ENCODE peak calls at places on chromosomes 4 and X, in ten cellular contexts. One of them, this sample, is unnamed.
A peak's percentile ranks its signal among the peaks of the same experiment; 100 is the strongest.

GRCh38 chr4:23979534-23979933 is 89.7 kb upstream of the PPARGC1A start:
- DNase-seq in ascending aorta: no peak
- DNase-seq in stomach: no peak
- DNase-seq in testis: no peak
- DNase-seq in mucosa of descending colon: no peak
- DNase-seq in lower leg skin: no peak
- DNase-seq in IMR-90: no peak
- DNase-seq in neural progenitor cell: peak; percentile 39
- DNase-seq in OCI-LY7: no peak
- DNase-seq in hepatocyte: no peak
- DNase-seq in this sample: no peak

GRCh38 chr4:140300271-140300970 is 73.0 kb upstream of the SCOC start:
- DNase-seq in ascending aorta: no peak
- DNase-seq in hepatocyte: peak; percentile 45
- DNase-seq in stomach: no peak
- DNase-seq in lower leg skin: peak; percentile 28
- DNase-seq in IMR-90: peak; percentile 87
- DNase-seq in OCI-LY7: no peak
- DNase-seq in neural progenitor cell: no peak
- DNase-seq in mucosa of descending colon: no peak
- DNase-seq in testis: peak; percentile 37
- DNase-seq in this sample: peak; percentile 80

GRCh38 chr4:41379230-41379629 is 122.5 kb downstream of the UCHL1 start:
- DNase-seq in lower leg skin: no peak
- DNase-seq in OCI-LY7: no peak
- DNase-seq in stomach: no peak
- DNase-seq in neural progenitor cell: no peak
- DNase-seq in mucosa of descending colon: no peak
- DNase-seq in IMR-90: no peak
- DNase-seq in testis: no peak
- DNase-seq in ascending aorta: no peak
- DNase-seq in hepatocyte: no peak
- DNase-seq in this sample: no peak

GRCh38 chr4:52126946-52127345 is 75.8 kb downstream of the SPATA18 start:
- DNase-seq in OCI-LY7: no peak
- DNase-seq in ascending aorta: no peak
- DNase-seq in lower leg skin: no peak
- DNase-seq in IMR-90: peak; percentile 8
- DNase-seq in testis: no peak
- DNase-seq in neural progenitor cell: no peak
- DNase-seq in mucosa of descending colon: no peak
- DNase-seq in hepatocyte: no peak
- DNase-seq in stomach: no peak
- DNase-seq in this sample: peak; percentile 61

GRCh38 chrX:43949669-43950068 is 23.5 kb downstream of the NDP start:
- DNase-seq in ascending aorta: no peak
- DNase-seq in lower leg skin: no peak
- DNase-seq in mucosa of descending colon: peak; percentile 30
- DNase-seq in OCI-LY7: peak; percentile 4
- DNase-seq in stomach: no peak
- DNase-seq in hepatocyte: peak; percentile 52
- DNase-seq in IMR-90: no peak
- DNase-seq in testis: peak; percentile 46
- DNase-seq in neural progenitor cell: peak; percentile 78
- DNase-seq in this sample: no peak

GRCh38 chr4:124936427-124936826 is 223.9 kb upstream of the ANKRD50 start:
- DNase-seq in neural progenitor cell: no peak
- DNase-seq in stomach: peak; percentile 83
- DNase-seq in testis: peak; percentile 28
- DNase-seq in lower leg skin: peak; percentile 39
- DNase-seq in OCI-LY7: no peak
- DNase-seq in mucosa of descending colon: peak; percentile 7
- DNase-seq in hepatocyte: no peak
- DNase-seq in ascending aorta: peak; percentile 67
- DNase-seq in IMR-90: peak; percentile 60
- DNase-seq in this sample: peak; percentile 16

GRCh38 chrX:109890910-109891502 is 111.9 kb upstream of the TMEM164 start:
- DNase-seq in OCI-LY7: peak; percentile 57
- DNase-seq in neural progenitor cell: peak; percentile 78
- DNase-seq in hepatocyte: peak; percentile 70
- DNase-seq in ascending aorta: peak; percentile 70
- DNase-seq in lower leg skin: no peak
- DNase-seq in IMR-90: peak; percentile 59
- DNase-seq in stomach: peak; percentile 61
- DNase-seq in testis: peak; percentile 66
- DNase-seq in mucosa of descending colon: peak; percentile 39
- DNase-seq in this sample: no peak

GRCh38 chr4:8698341-8699062 is 105.9 kb downstream of the CPZ start:
- DNase-seq in lower leg skin: no peak
- DNase-seq in stomach: peak; percentile 22
- DNase-seq in mucosa of descending colon: no peak
- DNase-seq in hepatocyte: no peak
- DNase-seq in testis: no peak
- DNase-seq in neural progenitor cell: no peak
- DNase-seq in ascending aorta: no peak
- DNase-seq in OCI-LY7: no peak
- DNase-seq in IMR-90: no peak
- DNase-seq in this sample: no peak

GRCh38 chr4:42313872-42314271 is 83.4 kb upstream of the SHISA3 start:
- DNase-seq in testis: no peak
- DNase-seq in mucosa of descending colon: no peak
- DNase-seq in OCI-LY7: no peak
- DNase-seq in neural progenitor cell: peak; percentile 29
- DNase-seq in ascending aorta: no peak
- DNase-seq in IMR-90: no peak
- DNase-seq in lower leg skin: no peak
- DNase-seq in hepatocyte: peak; percentile 34
- DNase-seq in stomach: no peak
- DNase-seq in this sample: no peak

GRCh38 chr4:68476191-68476590 is 28.9 kb downstream of the TMPRSS11E start:
- DNase-seq in ascending aorta: no peak
- DNase-seq in stomach: no peak
- DNase-seq in OCI-LY7: no peak
- DNase-seq in mucosa of descending colon: no peak
- DNase-seq in IMR-90: no peak
- DNase-seq in testis: no peak
- DNase-seq in lower leg skin: no peak
- DNase-seq in neural progenitor cell: no peak
- DNase-seq in hepatocyte: no peak
- DNase-seq in this sample: peak; percentile 29

GRCh38 chrX:83916525-83916924 is 55.6 kb downstream of the CYLC1 start:
- DNase-seq in testis: no peak
- DNase-seq in hepatocyte: peak; percentile 32
- DNase-seq in neural progenitor cell: peak; percentile 46
- DNase-seq in lower leg skin: no peak
- DNase-seq in ascending aorta: no peak
- DNase-seq in IMR-90: peak; percentile 11
- DNase-seq in stomach: no peak
- DNase-seq in OCI-LY7: peak; percentile 1
- DNase-seq in mucosa of descending colon: peak; percentile 10
- DNase-seq in this sample: no peak

GRCh38 chr4:109410226-109410625 is 23.4 kb upstream of the SEC24B start:
- DNase-seq in hepatocyte: no peak
- DNase-seq in IMR-90: no peak
- DNase-seq in ascending aorta: no peak
- DNase-seq in testis: no peak
- DNase-seq in lower leg skin: no peak
- DNase-seq in neural progenitor cell: no peak
- DNase-seq in stomach: no peak
- DNase-seq in mucosa of descending colon: no peak
- DNase-seq in OCI-LY7: no peak
- DNase-seq in this sample: no peak

DNA sequence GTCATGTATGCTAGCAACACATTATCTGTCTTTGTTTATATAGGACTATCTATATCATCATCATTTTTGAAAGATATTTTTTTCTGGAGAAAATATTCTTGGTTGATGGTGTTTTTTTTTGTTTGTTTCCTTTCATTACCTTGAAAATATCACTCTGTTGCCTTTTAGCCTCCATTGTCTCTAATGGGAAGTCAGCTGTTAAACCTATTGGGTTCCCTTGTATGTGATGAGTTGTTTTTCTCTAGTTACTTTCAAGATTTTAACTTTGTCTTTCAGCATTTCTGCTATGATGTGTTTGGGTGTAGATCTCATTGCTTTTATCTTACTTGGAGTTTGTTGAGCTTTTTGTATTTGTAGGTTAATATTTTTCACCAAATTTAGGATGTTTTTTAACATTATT is 124.4 kb downstream of the EDA start:
- DNase-seq in neural progenitor cell: no peak
- DNase-seq in OCI-LY7: no peak
- DNase-seq in IMR-90: no peak
- DNase-seq in mucosa of descending colon: no peak
- DNase-seq in lower leg skin: no peak
- DNase-seq in testis: no peak
- DNase-seq in ascending aorta: no peak
- DNase-seq in hepatocyte: no peak
- DNase-seq in stomach: no peak
- DNase-seq in this sample: no peak
- H3K4me3 ChIP-seq in neural progenitor cell: no peak overlapping the region
- H3K4me3 ChIP-seq in OCI-LY7: no peak overlapping the region
- H3K4me3 ChIP-seq in IMR-90: no peak overlapping the region
- H3K4me3 ChIP-seq in mucosa of descending colon: no peak overlapping the region
- H3K4me3 ChIP-seq in lower leg skin: no peak overlapping the region
- H3K4me3 ChIP-seq in testis: no peak overlapping the region
- H3K4me3 ChIP-seq in ascending aorta: no peak overlapping the region
- H3K4me3 ChIP-seq in hepatocyte: no peak overlapping the region
- H3K4me3 ChIP-seq in stomach: no peak overlapping the region
- H3K4me3 ChIP-seq in this sample: no peak overlapping the region

GRCh38 chr4:21512351-21512750 is 436.2 kb downstream of the KCNIP4 start:
- DNase-seq in mucosa of descending colon: peak; percentile 3
- DNase-seq in OCI-LY7: peak; percentile 16
- DNase-seq in lower leg skin: no peak
- DNase-seq in neural progenitor cell: peak; percentile 64
- DNase-seq in stomach: no peak
- DNase-seq in ascending aorta: no peak
- DNase-seq in testis: peak; percentile 17
- DNase-seq in IMR-90: peak; percentile 4
- DNase-seq in hepatocyte: peak; percentile 64
- DNase-seq in this sample: peak; percentile 54

GRCh38 chr4:21507439-21507838 is 441.1 kb downstream of the KCNIP4 start:
- DNase-seq in stomach: no peak
- DNase-seq in lower leg skin: no peak
- DNase-seq in IMR-90: no peak
- DNase-seq in ascending aorta: no peak
- DNase-seq in OCI-LY7: peak; percentile 1
- DNase-seq in hepatocyte: no peak
- DNase-seq in testis: no peak
- DNase-seq in mucosa of descending colon: no peak
- DNase-seq in neural progenitor cell: peak; percentile 10
- DNase-seq in this sample: peak; percentile 21
- TF ChIP-seq CTCF in stomach: no peak
- TF ChIP-seq CTCF in lower leg skin: no peak
- TF ChIP-seq CTCF in IMR-90: no peak
- TF ChIP-seq CTCF in ascending aorta: no peak
- TF ChIP-seq CTCF in OCI-LY7: peak; percentile 56
- TF ChIP-seq CTCF in hepatocyte: peak; percentile 41
- TF ChIP-seq CTCF in testis: no peak
- TF ChIP-seq CTCF in mucosa of descending colon: no peak
- TF ChIP-seq CTCF in neural progenitor cell: peak; percentile 52
- TF ChIP-seq CTCF in this sample: peak; percentile 23

DNA sequence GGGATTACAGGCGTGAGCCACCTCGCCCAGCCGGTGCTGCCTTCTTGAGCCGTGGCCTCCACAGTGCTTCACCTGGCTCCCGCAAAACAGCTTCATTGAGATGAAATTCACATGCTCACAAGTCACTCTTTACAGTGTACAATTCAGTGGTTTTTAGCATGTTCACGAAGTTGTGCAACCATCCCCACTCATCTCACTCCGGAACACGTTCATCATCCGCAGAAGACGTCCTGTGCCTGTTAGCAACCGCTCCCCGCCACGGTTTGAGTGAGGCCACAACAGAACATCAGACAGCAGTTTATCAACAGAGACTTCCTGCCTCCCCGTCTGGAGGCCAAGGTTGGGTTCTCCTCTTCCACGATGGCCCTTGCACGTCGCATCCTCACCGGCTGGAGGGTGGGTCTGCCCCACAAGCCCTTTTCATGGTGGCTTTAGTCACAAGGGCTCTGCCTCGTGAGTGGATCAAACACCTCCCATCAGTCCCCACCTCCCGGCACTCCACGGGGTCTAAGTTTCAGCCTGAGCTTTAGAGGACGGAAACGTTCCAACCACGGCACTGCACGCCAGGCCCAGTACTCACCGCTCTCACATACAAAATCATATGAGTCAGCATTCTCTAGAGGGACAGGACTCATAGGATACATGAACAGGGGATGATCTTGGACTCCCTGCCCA is 29.6 kb upstream of the SPON2 start:
- DNase-seq in lower leg skin: peak; percentile 73
- DNase-seq in ascending aorta: peak; percentile 85
- DNase-seq in stomach: peak; percentile 73
- DNase-seq in neural progenitor cell: no peak
- DNase-seq in testis: peak; percentile 56
- DNase-seq in OCI-LY7: peak; percentile 54
- DNase-seq in IMR-90: peak; percentile 95
- DNase-seq in mucosa of descending colon: peak; percentile 67
- DNase-seq in hepatocyte: peak; percentile 69
- DNase-seq in this sample: peak; percentile 95
- H3K4me3 ChIP-seq in lower leg skin: no peak overlapping the region
- H3K4me3 ChIP-seq in ascending aorta: no peak overlapping the region
- H3K4me3 ChIP-seq in stomach: no peak overlapping the region
- H3K4me3 ChIP-seq in neural progenitor cell: no peak overlapping the region
- H3K4me3 ChIP-seq in testis: no peak overlapping the region
- H3K4me3 ChIP-seq in OCI-LY7: no peak overlapping the region
- H3K4me3 ChIP-seq in IMR-90: no peak overlapping the region
- H3K4me3 ChIP-seq in mucosa of descending colon: no peak overlapping the region
- H3K4me3 ChIP-seq in hepatocyte: no peak overlapping the region
- H3K4me3 ChIP-seq in this sample: no peak overlapping the region

GRCh38 chr4:76198411-76199237 is 15.0 kb downstream of the SCARB2 start:
- DNase-seq in OCI-LY7: peak; percentile 20
- DNase-seq in hepatocyte: peak; percentile 88
- DNase-seq in lower leg skin: peak; percentile 67
- DNase-seq in neural progenitor cell: peak; percentile 52
- DNase-seq in IMR-90: peak; percentile 89
- DNase-seq in testis: peak; percentile 63
- DNase-seq in stomach: peak; percentile 54
- DNase-seq in mucosa of descending colon: peak; percentile 91
- DNase-seq in ascending aorta: no peak
- DNase-seq in this sample: peak; percentile 89

GRCh38 chr4:76197001-76197743 is 16.5 kb downstream of the SCARB2 start:
- DNase-seq in mucosa of descending colon: no peak
- DNase-seq in hepatocyte: no peak
- DNase-seq in testis: no peak
- DNase-seq in OCI-LY7: no peak
- DNase-seq in stomach: no peak
- DNase-seq in ascending aorta: no peak
- DNase-seq in neural progenitor cell: no peak
- DNase-seq in IMR-90: peak; percentile 41
- DNase-seq in lower leg skin: no peak
- DNase-seq in this sample: no peak

GRCh38 chr4:76200771-76201224 is 12.8 kb downstream of the SCARB2 start:
- DNase-seq in OCI-LY7: no peak
- DNase-seq in IMR-90: no peak
- DNase-seq in ascending aorta: no peak
- DNase-seq in testis: no peak
- DNase-seq in mucosa of descending colon: peak; percentile 79
- DNase-seq in hepatocyte: peak; percentile 77
- DNase-seq in lower leg skin: no peak
- DNase-seq in neural progenitor cell: no peak
- DNase-seq in stomach: no peak
- DNase-seq in this sample: no peak

GRCh38 chr4:76197971-76198410 is 15.6 kb downstream of the SCARB2 start:
- DNase-seq in stomach: no peak
- DNase-seq in OCI-LY7: no peak
- DNase-seq in ascending aorta: no peak
- DNase-seq in neural progenitor cell: peak; percentile 45
- DNase-seq in hepatocyte: peak; percentile 62
- DNase-seq in lower leg skin: no peak
- DNase-seq in IMR-90: peak; percentile 69
- DNase-seq in mucosa of descending colon: peak; percentile 63
- DNase-seq in testis: peak; percentile 87
- DNase-seq in this sample: peak; percentile 70

GRCh38 chr4:76199664-76200211 is 13.9 kb downstream of the SCARB2 start:
- DNase-seq in lower leg skin: no peak
- DNase-seq in mucosa of descending colon: peak; percentile 74
- DNase-seq in hepatocyte: no peak
- DNase-seq in OCI-LY7: peak; percentile 76
- DNase-seq in testis: no peak
- DNase-seq in stomach: peak; percentile 43
- DNase-seq in IMR-90: peak; percentile 31
- DNase-seq in neural progenitor cell: no peak
- DNase-seq in ascending aorta: no peak
- DNase-seq in this sample: no peak
- TF ChIP-seq CTCF in lower leg skin: no peak
- TF ChIP-seq CTCF in mucosa of descending colon: no peak
- TF ChIP-seq CTCF in hepatocyte: no peak
- TF ChIP-seq CTCF in OCI-LY7: peak; percentile 49
- TF ChIP-seq CTCF in testis: no peak
- TF ChIP-seq CTCF in stomach: no peak
- TF ChIP-seq CTCF in IMR-90: no peak
- TF ChIP-seq CTCF in neural progenitor cell: peak; percentile 14
- TF ChIP-seq CTCF in ascending aorta: no peak
- TF ChIP-seq CTCF in this sample: no peak

This sample was measured in foreskin fibroblast.